ENCODE peak calls at places on chromosome 12, in ten cellular contexts. One of them, this sample, is unnamed.

GRCh38 chr12:113392988-113393579 is 10.6 kb downstream of the SDS start:
- DNase-seq in IMR-90: no peak
- DNase-seq in mammary epithelial cell: no peak
- DNase-seq in cardiac fibroblast: peak
- DNase-seq in thoracic aorta: no peak
- DNase-seq in HuH-7: no peak
- DNase-seq in Daoy: no peak
- DNase-seq in heart right ventricle: no peak
- DNase-seq in activated T-cell treated with anti-CD3 and anti-CD28 coated beads, Interleukin-2, amount 50 U/mL, for 24 hours: no peak
- DNase-seq in heart left ventricle: no peak
- DNase-seq in this sample: peak

GRCh38 chr12:57621497-57622292 is 10.5 kb downstream of the ARHGEF25 start:
- DNase-seq in IMR-90: peak
- DNase-seq in mammary epithelial cell: no peak
- DNase-seq in cardiac fibroblast: peak
- DNase-seq in thoracic aorta: no peak
- DNase-seq in HuH-7: peak
- DNase-seq in Daoy: peak
- DNase-seq in heart right ventricle: peak
- DNase-seq in activated T-cell treated with anti-CD3 and anti-CD28 coated beads, Interleukin-2, amount 50 U/mL, for 24 hours: peak
- DNase-seq in heart left ventricle: peak
- DNase-seq in this sample: peak

GRCh38 chr12:99059824-99060526 is 414.9 kb downstream of the APAF1 start:
- DNase-seq in IMR-90: no peak
- DNase-seq in mammary epithelial cell: no peak
- DNase-seq in cardiac fibroblast: peak
- DNase-seq in thoracic aorta: no peak
- DNase-seq in HuH-7: no peak
- DNase-seq in Daoy: peak
- DNase-seq in heart right ventricle: peak
- DNase-seq in activated T-cell treated with anti-CD3 and anti-CD28 coated beads, Interleukin-2, amount 50 U/mL, for 24 hours: no peak
- DNase-seq in heart left ventricle: peak
- DNase-seq in this sample: no peak

GRCh38 chr12:21666722-21667121 is 9.1 kb upstream of the LDHB start:
- DNase-seq in IMR-90: no peak
- DNase-seq in mammary epithelial cell: no peak
- DNase-seq in cardiac fibroblast: no peak
- DNase-seq in thoracic aorta: no peak
- DNase-seq in HuH-7: peak
- DNase-seq in Daoy: no peak
- DNase-seq in heart right ventricle: no peak
- DNase-seq in activated T-cell treated with anti-CD3 and anti-CD28 coated beads, Interleukin-2, amount 50 U/mL, for 24 hours: no peak
- DNase-seq in heart left ventricle: no peak
- DNase-seq in this sample: peak

GRCh38 chr12:124625867-124626675 is 58.7 kb upstream of the NCOR2 start:
- DNase-seq in IMR-90: peak
- DNase-seq in mammary epithelial cell: peak
- DNase-seq in cardiac fibroblast: peak
- DNase-seq in thoracic aorta: peak
- DNase-seq in HuH-7: peak
- DNase-seq in Daoy: peak
- DNase-seq in heart right ventricle: peak
- DNase-seq in activated T-cell treated with anti-CD3 and anti-CD28 coated beads, Interleukin-2, amount 50 U/mL, for 24 hours: no peak
- DNase-seq in heart left ventricle: peak
- DNase-seq in this sample: peak

GRCh38 chr12:66127695-66128094 is 2.9 kb downstream of the LLPH start:
- DNase-seq in IMR-90: peak
- DNase-seq in mammary epithelial cell: no peak
- DNase-seq in cardiac fibroblast: peak
- DNase-seq in thoracic aorta: no peak
- DNase-seq in HuH-7: no peak
- DNase-seq in Daoy: no peak
- DNase-seq in heart right ventricle: no peak
- DNase-seq in activated T-cell treated with anti-CD3 and anti-CD28 coated beads, Interleukin-2, amount 50 U/mL, for 24 hours: no peak
- DNase-seq in heart left ventricle: no peak
- DNase-seq in this sample: no peak

GRCh38 chr12:57894577-57895292 is 46.6 kb upstream of the ATP23 start:
- DNase-seq in IMR-90: no peak
- DNase-seq in mammary epithelial cell: no peak
- DNase-seq in cardiac fibroblast: peak
- DNase-seq in thoracic aorta: no peak
- DNase-seq in HuH-7: no peak
- DNase-seq in Daoy: no peak
- DNase-seq in heart right ventricle: no peak
- DNase-seq in activated T-cell treated with anti-CD3 and anti-CD28 coated beads, Interleukin-2, amount 50 U/mL, for 24 hours: no peak
- DNase-seq in heart left ventricle: no peak
- DNase-seq in this sample: no peak

GRCh38 chr12:82994117-82994516 is 307.4 kb downstream of the TMTC2 start:
- DNase-seq in IMR-90: no peak
- DNase-seq in mammary epithelial cell: no peak
- DNase-seq in cardiac fibroblast: no peak
- DNase-seq in thoracic aorta: no peak
- DNase-seq in HuH-7: no peak
- DNase-seq in Daoy: no peak
- DNase-seq in heart right ventricle: no peak
- DNase-seq in activated T-cell treated with anti-CD3 and anti-CD28 coated beads, Interleukin-2, amount 50 U/mL, for 24 hours: no peak
- DNase-seq in heart left ventricle: no peak
- DNase-seq in this sample: no peak

GRCh38 chr12:116434155-116435065 is 124.8 kb upstream of the MAP1LC3B2 start:
- DNase-seq in IMR-90: peak
- DNase-seq in mammary epithelial cell: peak
- DNase-seq in cardiac fibroblast: peak
- DNase-seq in thoracic aorta: peak
- DNase-seq in HuH-7: no peak
- DNase-seq in Daoy: peak
- DNase-seq in heart right ventricle: peak
- DNase-seq in activated T-cell treated with anti-CD3 and anti-CD28 coated beads, Interleukin-2, amount 50 U/mL, for 24 hours: no peak
- DNase-seq in heart left ventricle: peak
- DNase-seq in this sample: peak

GRCh38 chr12:44876554-44877275 is 600 bp upstream of the NELL2 start:
- DNase-seq in IMR-90: no peak
- DNase-seq in mammary epithelial cell: peak
- DNase-seq in cardiac fibroblast: peak
- DNase-seq in thoracic aorta: no peak
- DNase-seq in HuH-7: peak
- DNase-seq in Daoy: peak
- DNase-seq in heart right ventricle: no peak
- DNase-seq in activated T-cell treated with anti-CD3 and anti-CD28 coated beads, Interleukin-2, amount 50 U/mL, for 24 hours: peak
- DNase-seq in heart left ventricle: no peak
- DNase-seq in this sample: peak

GRCh38 chr12:54134850-54135249 is 53.9 kb downstream of the SMUG1 start:
- DNase-seq in IMR-90: no peak
- DNase-seq in mammary epithelial cell: no peak
- DNase-seq in cardiac fibroblast: no peak
- DNase-seq in thoracic aorta: no peak
- DNase-seq in HuH-7: peak
- DNase-seq in Daoy: no peak
- DNase-seq in heart right ventricle: no peak
- DNase-seq in activated T-cell treated with anti-CD3 and anti-CD28 coated beads, Interleukin-2, amount 50 U/mL, for 24 hours: no peak
- DNase-seq in heart left ventricle: no peak
- DNase-seq in this sample: no peak

GRCh38 chr12:89671469-89671868 is 37.2 kb downstream of the ATP2B1 start:
- DNase-seq in IMR-90: peak
- DNase-seq in mammary epithelial cell: peak
- DNase-seq in cardiac fibroblast: peak
- DNase-seq in thoracic aorta: no peak
- DNase-seq in HuH-7: no peak
- DNase-seq in Daoy: peak
- DNase-seq in heart right ventricle: no peak
- DNase-seq in activated T-cell treated with anti-CD3 and anti-CD28 coated beads, Interleukin-2, amount 50 U/mL, for 24 hours: no peak
- DNase-seq in heart left ventricle: no peak
- DNase-seq in this sample: peak

GRCh38 chr12:64157110-64157509 is 65.0 kb downstream of the KICS2 start:
- DNase-seq in IMR-90: no peak
- DNase-seq in mammary epithelial cell: no peak
- DNase-seq in cardiac fibroblast: no peak
- DNase-seq in thoracic aorta: no peak
- DNase-seq in HuH-7: no peak
- DNase-seq in Daoy: no peak
- DNase-seq in heart right ventricle: no peak
- DNase-seq in activated T-cell treated with anti-CD3 and anti-CD28 coated beads, Interleukin-2, amount 50 U/mL, for 24 hours: no peak
- DNase-seq in heart left ventricle: no peak
- DNase-seq in this sample: no peak

GRCh38 chr12:72236071-72236705 is 36.0 kb upstream of the TRHDE start:
- DNase-seq in IMR-90: peak
- DNase-seq in mammary epithelial cell: peak
- DNase-seq in cardiac fibroblast: no peak
- DNase-seq in thoracic aorta: no peak
- DNase-seq in HuH-7: no peak
- DNase-seq in Daoy: no peak
- DNase-seq in heart right ventricle: no peak
- DNase-seq in activated T-cell treated with anti-CD3 and anti-CD28 coated beads, Interleukin-2, amount 50 U/mL, for 24 hours: no peak
- DNase-seq in heart left ventricle: no peak
- DNase-seq in this sample: no peak

GRCh38 chr12:116319851-116320621 is 42.5 kb upstream of the MED13L start:
- DNase-seq in IMR-90: peak
- DNase-seq in mammary epithelial cell: peak
- DNase-seq in cardiac fibroblast: peak
- DNase-seq in thoracic aorta: peak
- DNase-seq in HuH-7: no peak
- DNase-seq in Daoy: peak
- DNase-seq in heart right ventricle: peak
- DNase-seq in activated T-cell treated with anti-CD3 and anti-CD28 coated beads, Interleukin-2, amount 50 U/mL, for 24 hours: peak
- DNase-seq in heart left ventricle: peak
- DNase-seq in this sample: no peak

GRCh38 chr12:75674393-75674792 is 163.0 kb upstream of the KRR1 start:
- DNase-seq in IMR-90: no peak
- DNase-seq in mammary epithelial cell: no peak
- DNase-seq in cardiac fibroblast: no peak
- DNase-seq in thoracic aorta: no peak
- DNase-seq in HuH-7: no peak
- DNase-seq in Daoy: no peak
- DNase-seq in heart right ventricle: no peak
- DNase-seq in activated T-cell treated with anti-CD3 and anti-CD28 coated beads, Interleukin-2, amount 50 U/mL, for 24 hours: no peak
- DNase-seq in heart left ventricle: no peak
- DNase-seq in this sample: no peak

GRCh38 chr12:4161718-4162117 is 111.8 kb upstream of the CCND2 start:
- DNase-seq in IMR-90: no peak
- DNase-seq in mammary epithelial cell: no peak
- DNase-seq in cardiac fibroblast: no peak
- DNase-seq in thoracic aorta: no peak
- DNase-seq in HuH-7: no peak
- DNase-seq in Daoy: no peak
- DNase-seq in heart right ventricle: no peak
- DNase-seq in activated T-cell treated with anti-CD3 and anti-CD28 coated beads, Interleukin-2, amount 50 U/mL, for 24 hours: no peak
- DNase-seq in heart left ventricle: no peak
- DNase-seq in this sample: no peak

This sample was measured in Caki2.